ENCODE peak calls at places on chromosomes 2 and 18, in seven cellular contexts. V is GM23338, J is astrocyte of the cerebellum, E is coronary artery, H is dorsolateral prefrontal cortex, G is pancreas, N is cardiac muscle cell. W is an unnamed sample.

GRCh38 chr2:60351802-60352201 is 201.7 kb downstream of the BCL11A start:
- DNase-seq in E (no peak), G (no peak), N (no peak), J (no peak), H (no peak), V (no peak), W (no peak)

GRCh38 chr2:176554107-176555048 is 285.1 kb downstream of the MTX2 start:
- DNase-seq in N (peak; percentile 70), G (peak; percentile 21), J (peak; percentile 37), E (no peak), V (peak; percentile 85), H (no peak), W (peak; percentile 72)

GRCh38 chr2:66432801-66433694 is 1.9 kb upstream of the MEIS1 start:
- DNase-seq in N (peak; percentile 97), E (peak; percentile 92), G (peak; percentile 93), J (peak; percentile 95), V (peak; percentile 95), H (peak; percentile 90), W (peak; percentile 97)

GRCh38 chr2:42809876-42810125 is 17.4 kb upstream of the HAAO start:
- DNase-seq in E (peak; percentile 94), N (peak; percentile 88), J (peak; percentile 50), V (peak; percentile 90), H (peak; percentile 67), G (peak; percentile 87), W (no peak)

GRCh38 chr2:8607591-8607990 is 74.3 kb upstream of the ID2 start:
- DNase-seq in N (no peak), J (peak; percentile 73), H (no peak), E (no peak), G (no peak), V (no peak), W (peak; percentile 66)

GRCh38 chr2:210617732-210618330 is 61.4 kb downstream of the CPS1 start:
- DNase-seq in N (peak; percentile 79), J (peak; percentile 27), E (no peak), V (peak; percentile 69), G (peak; percentile 23), H (no peak), W (peak; percentile 83)

GRCh38 chr2:190576565-190576964 is 42.0 kb upstream of the NEMP2 start:
- DNase-seq in E (no peak), H (no peak), N (peak; percentile 14), V (no peak), G (no peak), J (no peak), W (no peak)

GRCh38 chr2:71455011-71455740 is 1.8 kb downstream of the DYSF start:
- DNase-seq in J (no peak), V (peak; percentile 46), G (no peak), E (no peak), N (no peak), H (no peak), W (no peak)

GRCh38 chr2:131394147-131394931 is 30.4 kb upstream of the RAB6D start:
- DNase-seq in N (peak; percentile 28), V (peak; percentile 79), G (no peak), E (no peak), H (no peak), J (no peak), W (peak; percentile 21)

GRCh38 chr2:164692114-164692513 is 70.8 kb upstream of the GRB14 start:
- DNase-seq in G (no peak), H (no peak), E (no peak), V (no peak), J (no peak), N (no peak), W (no peak)

GRCh38 chr2:16211341-16211740 is 271.0 kb downstream of the MYCN start:
- DNase-seq in E (no peak), V (no peak), H (no peak), G (no peak), N (no peak), J (no peak), W (no peak)

GRCh38 chr2:8999047-8999446 is 4.4 kb downstream of the MBOAT2 start:
- DNase-seq in V (no peak), N (no peak), E (no peak), J (no peak), G (no peak), H (no peak), W (no peak)

GRCh38 chr18:41324020-41324791 is 630.8 kb upstream of the PIK3C3 start:
- DNase-seq in N (no peak), E (no peak), V (no peak), H (no peak), J (no peak), G (no peak), W (no peak)

GRCh38 chr18:76528477-76529432 is 33.7 kb upstream of the ZNF516 start:
- DNase-seq in N (peak; percentile 64), V (peak; percentile 48), J (no peak), H (no peak), E (no peak), G (peak; percentile 31), W (peak; percentile 71)
- TF ChIP-seq CTCF in N (peak; percentile 10), V (no peak), J (no peak), H (no peak), E (no peak), G (no peak), W (no peak)

GRCh38 chr2:219056896-219057708 is 3.6 kb downstream of the IHH start:
- DNase-seq in V (peak; percentile 51), G (no peak), H (no peak), N (no peak), J (no peak), E (no peak), W (no peak)

GRCh38 chr2:219056176-219056895 is 4.4 kb downstream of the IHH start:
- DNase-seq in J (no peak), G (no peak), H (no peak), E (no peak), V (no peak), N (no peak), W (no peak)

GRCh38 chr2:219059375-219059724 is 1.4 kb downstream of the IHH start:
- DNase-seq in J (no peak), E (no peak), G (no peak), H (no peak), V (peak; percentile 24), N (no peak), W (no peak)

GRCh38 chr2:219058541-219059374 is 2.0 kb downstream of the IHH start:
- DNase-seq in H (no peak), E (no peak), N (peak; percentile 37), V (peak; percentile 52), J (no peak), G (peak; percentile 83), W (no peak)

GRCh38 chr2:219057709-219058540 is 2.8 kb downstream of the IHH start:
- DNase-seq in H (peak; percentile 60), J (no peak), E (peak; percentile 81), V (peak; percentile 87), N (peak; percentile 84), G (peak; percentile 72), W (peak; percentile 72)
- H3K4me3 ChIP-seq in H (no peak overlapping the region), J (no peak overlapping the region), E (peak overlapping the region; percentile 64), V (peak overlapping the region; percentile 58), N (no peak overlapping the region), G (no peak overlapping the region), W (no peak overlapping the region)

GRCh38 chr18:52700116-52700515 is 360.1 kb downstream of the DCC start:
- DNase-seq in J (no peak), G (no peak), H (no peak), V (no peak), E (no peak), N (no peak), W (no peak)

GRCh38 chr18:52700757-52701156 is 360.8 kb downstream of the DCC start:
- DNase-seq in J (no peak), G (no peak), H (no peak), V (no peak), E (no peak), N (no peak), W (no peak)

GRCh38 chr18:52694804-52695203 is 354.8 kb downstream of the DCC start:
- DNase-seq in V (peak; percentile 56), E (no peak), G (no peak), J (no peak), N (no peak), H (no peak), W (peak; percentile 24)
- TF ChIP-seq CTCF in V (peak; percentile 73), E (no peak), G (no peak), J (peak; percentile 68), N (peak; percentile 10), H (peak; percentile 58), W (peak; percentile 57)

GRCh38 chr18:79460445-79461300 is 64.9 kb downstream of the NFATC1 start:
- DNase-seq in E (no peak), J (no peak), G (no peak), N (no peak), V (no peak), H (no peak), W (peak; percentile 37)

GRCh38 chr18:79457652-79458051 is 61.9 kb downstream of the NFATC1 start:
- DNase-seq in J (no peak), H (no peak), G (no peak), V (no peak), N (no peak), E (no peak), W (no peak)

GRCh38 chr18:79459946-79460345 is 64.2 kb downstream of the NFATC1 start:
- DNase-seq in V (no peak), H (no peak), N (no peak), G (no peak), E (no peak), J (no peak), W (no peak)

GRCh38 chr18:79458131-79458838 is 62.6 kb downstream of the NFATC1 start:
- DNase-seq in H (no peak), J (peak; percentile 50), N (peak; percentile 58), G (peak; percentile 37), V (no peak), E (peak; percentile 83), W (peak; percentile 42)

DNA sequence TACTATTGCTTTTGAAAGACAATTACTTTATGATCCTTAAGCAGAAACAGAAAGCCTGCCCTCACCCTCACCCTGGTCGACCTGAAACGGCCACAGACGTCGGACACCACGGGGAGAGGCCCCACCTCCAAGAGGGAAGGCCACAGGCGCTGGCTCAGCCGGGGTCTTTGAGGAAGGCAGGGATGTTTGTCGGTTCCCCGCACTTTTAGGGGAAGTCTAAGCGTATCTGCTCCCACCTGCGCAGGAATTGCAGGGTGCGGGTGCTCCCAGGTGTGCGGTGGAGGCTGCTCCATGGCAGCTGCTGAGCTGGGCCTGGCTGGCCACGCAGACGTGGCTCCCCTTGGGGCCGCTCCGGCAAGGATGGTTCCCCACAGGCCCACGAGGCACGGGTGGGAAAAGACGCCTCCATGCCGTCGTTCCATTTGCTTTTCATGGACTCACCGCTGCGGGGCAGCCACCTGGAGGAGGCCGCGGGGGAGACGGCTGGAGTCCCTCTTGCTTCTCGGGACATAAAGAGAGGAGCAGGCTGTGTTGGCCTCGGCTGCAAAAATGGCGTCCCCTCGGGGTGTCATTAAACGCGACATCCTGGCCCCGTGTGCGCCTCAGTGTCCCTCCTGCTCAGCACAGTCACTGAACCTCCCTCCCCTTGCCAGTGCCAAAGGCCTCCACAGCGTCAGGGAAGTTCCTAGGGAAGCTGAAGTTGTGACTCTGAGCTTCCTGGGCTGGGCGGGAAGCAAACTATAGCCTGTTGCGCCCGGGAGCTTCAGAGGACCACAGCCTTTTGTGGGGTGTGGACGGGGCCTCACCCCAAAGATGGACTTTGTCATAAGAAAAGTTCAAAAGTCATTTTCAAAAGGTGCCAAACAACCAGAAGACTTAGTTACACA is 63.4 kb downstream of the NFATC1 start:
- DNase-seq in H (no peak), G (no peak), J (no peak), N (no peak), E (no peak), V (no peak), W (no peak)
- H3K4me3 ChIP-seq in H (no peak overlapping the region), G (no peak overlapping the region), J (no peak overlapping the region), N (no peak overlapping the region), E (peak overlapping the region; percentile 59), V (no peak overlapping the region), W (no peak overlapping the region)